ENCODE peak calls at places on chromosomes 11 and 22, in seven cellular contexts. O is effector CD4-positive, alpha-beta T cell; G is GF-D8; Q is ACHN; R is renal cortical epithelial cell; J is stimulated activated CD4-positive, alpha-beta T cell treated with anti-CD3 and anti-CD28 coated beads, Interleukin-2, amount 100 ng/mL, for 48 hours; T is posterior vena cava. W is an unnamed sample.

GRCh38 chr11:13261600-13262061 is 16.0 kb upstream of the BMAL1 start:
- DNase-seq in O (no peak), G (no peak), Q (peak; percentile 86), R (peak; percentile 96), J (no peak), T (no peak), W (no peak)

GRCh38 chr22:40031766-40032470 is 37.2 kb downstream of the FAM83F start:
- DNase-seq in O (no peak), G (no peak), Q (no peak), R (no peak), J (no peak), T (peak; percentile 79), W (no peak)

GRCh38 chr11:57978686-57979531 is 44.8 kb upstream of the OR9Q1 start:
- DNase-seq in O (no peak), G (no peak), Q (no peak), R (peak; percentile 86), J (no peak), T (no peak), W (no peak)

GRCh38 chr22:19568337-19569311 is 44.4 kb upstream of the CLDN5 start:
- DNase-seq in O (no peak), G (no peak), Q (peak; percentile 81), R (peak; percentile 67), J (no peak), T (no peak), W (no peak)

GRCh38 chr11:59560290-59560701 is 49.0 kb downstream of the OR4D9 start:
- DNase-seq in O (peak; percentile 66), G (peak; percentile 36), Q (peak; percentile 71), R (peak; percentile 77), J (peak; percentile 85), T (no peak), W (peak; percentile 37)

GRCh38 chr11:106683435-106683834 is 334.8 kb downstream of the GUCY1A2 start:
- DNase-seq in O (no peak), G (no peak), Q (no peak), R (no peak), J (no peak), T (no peak), W (no peak)

GRCh38 chr11:34075178-34075820 is 23.8 kb downstream of the CAPRIN1 start:
- DNase-seq in O (no peak), G (no peak), Q (peak; percentile 19), R (no peak), J (no peak), T (no peak), W (no peak)

GRCh38 chr11:35852056-35852455 is 91.8 kb upstream of the LDLRAD3 start:
- DNase-seq in O (no peak), G (peak; percentile 50), Q (no peak), R (no peak), J (no peak), T (no peak), W (peak; percentile 82)

GRCh38 chr11:66277475-66278391 is at the start of gene CNIH2:
- DNase-seq in O (peak; percentile 38), G (no peak), Q (peak; percentile 15), R (no peak), J (peak; percentile 52), T (no peak), W (no peak)

GRCh38 chr11:59226396-59226795 is 13.7 kb upstream of the MPEG1 start:
- DNase-seq in O (no peak), G (no peak), Q (no peak), R (no peak), J (no peak), T (no peak), W (no peak)

GRCh38 chr11:9687736-9688494 is 24.0 kb downstream of the SWAP70 start:
- DNase-seq in O (no peak), G (no peak), Q (no peak), R (peak; percentile 30), J (no peak), T (no peak), W (no peak)

GRCh38 chr22:49302530-49302929 is 525.1 kb downstream of the BRD1 start:
- DNase-seq in O (no peak), G (no peak), Q (no peak), R (no peak), J (no peak), T (peak; percentile 30), W (no peak)

GRCh38 chr11:94895971-94896370 is 77.4 kb downstream of the CWC15 start:
- DNase-seq in O (no peak), G (no peak), Q (peak; percentile 72), R (peak; percentile 86), J (no peak), T (no peak), W (no peak)

GRCh38 chr22:43923191-43923590 is 414 bp upstream of the PNPLA3 start:
- DNase-seq in O (no peak), G (peak; percentile 1), Q (peak; percentile 26), R (peak; percentile 28), J (no peak), T (no peak), W (peak; percentile 23)

GRCh38 chr11:125262194-125262824 is 97.8 kb downstream of the PKNOX2 start:
- DNase-seq in O (no peak), G (no peak), Q (no peak), R (no peak), J (no peak), T (no peak), W (no peak)

GRCh38 chr11:130246719-130247118 is 68.0 kb downstream of the ZBTB44 start:
- DNase-seq in O (no peak), G (no peak), Q (no peak), R (no peak), J (no peak), T (no peak), W (no peak)

GRCh38 chr11:6633422-6634408 is 14.5 kb upstream of the TPP1 start:
- DNase-seq in O (no peak), G (no peak), Q (no peak), R (no peak), J (no peak), T (no peak), W (no peak)

GRCh38 chr11:31557991-31558390 is 48.4 kb downstream of the ELP4 start:
- DNase-seq in O (no peak), G (no peak), Q (no peak), R (peak; percentile 27), J (no peak), T (no peak), W (no peak)

GRCh38 chr11:8008212-8008611 is 21.1 kb downstream of the EIF3F start:
- DNase-seq in O (no peak), G (no peak), Q (no peak), R (no peak), J (no peak), T (no peak), W (no peak)

GRCh38 chr11:130159657-130160459 is at the start of gene ST14:
- DNase-seq in O (no peak), G (no peak), Q (no peak), R (no peak), J (no peak), T (no peak), W (peak; percentile 22)

GRCh38 chr11:58609723-58610122 is 12.7 kb upstream of the CNTF start:
- DNase-seq in O (no peak), G (peak; percentile 29), Q (no peak), R (no peak), J (no peak), T (no peak), W (peak; percentile 76)

GRCh38 chr11:64744544-64745218 is 739 bp upstream of the RASGRP2 start:
- DNase-seq in O (peak; percentile 27), G (no peak), Q (no peak), R (no peak), J (no peak), T (no peak), W (no peak)

GRCh38 chr22:35727436-35727835 is 9.8 kb downstream of the APOL5 start:
- DNase-seq in O (no peak), G (no peak), Q (no peak), R (no peak), J (no peak), T (no peak), W (no peak)

GRCh38 chr22:22449819-22450218 is 58.7 kb downstream of the ZNF280B start:
- DNase-seq in O (no peak), G (no peak), Q (no peak), R (no peak), J (no peak), T (no peak), W (no peak)

GRCh38 chr22:26436903-26437515 is 7.9 kb downstream of the ASPHD2 start:
- DNase-seq in O (no peak), G (no peak), Q (no peak), R (no peak), J (no peak), T (no peak), W (no peak)